ENCODE peak calls at places on chromosomes 7 and 10, in nine cellular contexts. Z is activated CD4-positive, alpha-beta T cell treated with anti-CD3 and anti-CD28 coated beads for 36 hours; O is heart right ventricle; F is pancreas; A is CD8-positive, alpha-beta T cell; J is fibroblast of pulmonary artery; P is stimulated activated CD4-positive, alpha-beta T cell treated with anti-CD3 and anti-CD28 coated beads, Interleukin-12 subunit alpha, Interleukin-12 subunit beta, amount 100 ng/mL, for 4 hours; L is EL; I is endothelial cell. M is an unnamed sample.
A peak's percentile ranks its signal among the peaks of the same experiment; 100 is the strongest.

GRCh38 chr7:21996641-21997040 is 50.9 kb upstream of the CDCA7L start:
- DNase-seq in Z (no peak), O (no peak), F (no peak), A (no peak), J (peak; percentile 38), P (no peak), L (peak; percentile 20), I (no peak), M (no peak)

GRCh38 chr7:66250711-66251110 is 45.6 kb downstream of the TPST1 start:
- DNase-seq in Z (no peak), O (no peak), F (no peak), A (no peak), J (peak; percentile 95), P (no peak), L (peak; percentile 72), I (no peak), M (no peak)

GRCh38 chr7:28554791-28555471 is 142.6 kb downstream of the CREB5 start:
- DNase-seq in Z (no peak), O (no peak), F (no peak), A (no peak), J (no peak), P (no peak), L (no peak), I (no peak), M (no peak)

GRCh38 chr10:132859084-132859855 is 73.3 kb upstream of the NKX6-2 start:
- DNase-seq in Z (no peak), O (no peak), F (no peak), A (no peak), J (no peak), P (no peak), L (no peak), I (no peak), M (no peak)

GRCh38 chr10:35881320-35881719 is 239.2 kb upstream of the FZD8 start:
- DNase-seq in Z (no peak), O (no peak), F (no peak), A (no peak), J (no peak), P (no peak), L (no peak), I (no peak), M (no peak)

GRCh38 chr7:137074386-137075030 is 206.1 kb downstream of the CHRM2 start:
- DNase-seq in Z (no peak), O (no peak), F (no peak), A (no peak), J (peak; percentile 53), P (no peak), L (peak; percentile 63), I (no peak), M (no peak)

GRCh38 chr7:69067397-69067796 is 530.9 kb upstream of the AUTS2 start:
- DNase-seq in Z (peak; percentile 27), O (no peak), F (peak; percentile 22), A (no peak), J (peak; percentile 17), P (no peak), L (no peak), I (no peak), M (no peak)

GRCh38 chr7:116776610-116777289 is 85.6 kb upstream of the CAPZA2 start:
- DNase-seq in Z (no peak), O (no peak), F (no peak), A (no peak), J (peak; percentile 76), P (no peak), L (peak; percentile 83), I (no peak), M (no peak)

GRCh38 chr7:45718464-45719330 is 144.5 kb downstream of the ADCY1 start:
- DNase-seq in Z (no peak), O (no peak), F (no peak), A (no peak), J (no peak), P (no peak), L (peak; percentile 37), I (no peak), M (no peak)

GRCh38 chr7:150363872-150364271 is 4.8 kb upstream of the REPIN1 start:
- DNase-seq in Z (no peak), O (no peak), F (no peak), A (no peak), J (no peak), P (no peak), L (no peak), I (no peak), M (no peak)

GRCh38 chr7:136677456-136678365 is 190.7 kb upstream of the CHRM2 start:
- DNase-seq in Z (no peak), O (no peak), F (no peak), A (no peak), J (peak; percentile 73), P (no peak), L (peak; percentile 92), I (no peak), M (no peak)

GRCh38 chr7:104005197-104005596 is 15.7 kb upstream of the RELN start:
- DNase-seq in Z (no peak), O (no peak), F (no peak), A (no peak), J (no peak), P (no peak), L (peak; percentile 60), I (no peak), M (no peak)

GRCh38 chr10:88592425-88592824 is 5.9 kb downstream of the LIPJ start:
- DNase-seq in Z (no peak), O (no peak), F (no peak), A (no peak), J (no peak), P (no peak), L (peak; percentile 41), I (no peak), M (no peak)

GRCh38 chr10:42887734-42888503 is 105.3 kb downstream of the BMS1 start:
- DNase-seq in Z (no peak), O (no peak), F (no peak), A (no peak), J (no peak), P (no peak), L (no peak), I (no peak), M (no peak)

GRCh38 chr10:87750817-87751216 is 67.2 kb downstream of the ATAD1 start:
- DNase-seq in Z (no peak), O (no peak), F (no peak), A (no peak), J (no peak), P (no peak), L (no peak), I (no peak), M (no peak)

GRCh38 chr7:118057404-118057803 is 126.6 kb upstream of the LSM8 start:
- DNase-seq in Z (peak; percentile 5), O (no peak), F (no peak), A (no peak), J (no peak), P (no peak), L (no peak), I (no peak), M (no peak)

GRCh38 chr7:638256-639011 is 88.1 kb upstream of the DNAAF5 start:
- DNase-seq in Z (no peak), O (no peak), F (no peak), A (no peak), J (no peak), P (no peak), L (no peak), I (no peak), M (no peak)

GRCh38 chr10:34280599-34281374 is 534.3 kb downstream of the PARD3 start:
- DNase-seq in Z (peak; percentile 28), O (peak; percentile 12), F (no peak), A (no peak), J (peak; percentile 99), P (no peak), L (peak; percentile 95), I (no peak), M (no peak)

GRCh38 chr10:30062090-30062489 is 2.7 kb upstream of the JCAD start:
- DNase-seq in Z (no peak), O (no peak), F (no peak), A (no peak), J (peak; percentile 69), P (no peak), L (peak; percentile 82), I (no peak), M (no peak)

GRCh38 chr10:50388181-50388580 is 136.9 kb upstream of the ASAH2 start:
- DNase-seq in Z (no peak), O (no peak), F (no peak), A (no peak), J (no peak), P (no peak), L (no peak), I (no peak), M (no peak)

GRCh38 chr7:43465581-43466554 is 117.0 kb upstream of the STK17A start:
- DNase-seq in Z (no peak), O (no peak), F (no peak), A (no peak), J (peak; percentile 9), P (no peak), L (no peak), I (no peak), M (no peak)

GRCh38 chr10:99709480-99710229 is 22.3 kb downstream of the COX15 start:
- DNase-seq in Z (peak; percentile 27), O (no peak), F (no peak), A (no peak), J (no peak), P (no peak), L (peak; percentile 50), I (no peak), M (no peak)

GRCh38 chr10:49175587-49176309 is 12.4 kb downstream of the TMEM273 start:
- DNase-seq in Z (no peak), O (no peak), F (no peak), A (no peak), J (no peak), P (no peak), L (no peak), I (no peak), M (no peak)

GRCh38 chr7:108294595-108294994 is 161.6 kb downstream of the NRCAM start:
- DNase-seq in Z (no peak), O (no peak), F (no peak), A (no peak), J (peak; percentile 45), P (no peak), L (peak; percentile 6), I (no peak), M (peak; percentile 2)

GRCh38 chr10:31457858-31458257 is 138.8 kb downstream of the ZEB1 start:
- DNase-seq in Z (no peak), O (no peak), F (no peak), A (no peak), J (peak; percentile 16), P (no peak), L (no peak), I (no peak), M (no peak)

GRCh38 chr10:3740157-3740871 is 44.7 kb downstream of the KLF6 start:
- DNase-seq in Z (peak; percentile 38), O (no peak), F (no peak), A (no peak), J (peak; percentile 74), P (no peak), L (peak; percentile 30), I (no peak), M (no peak)

GRCh38 chr7:100568936-100569844 is 4.5 kb downstream of the SAP25 start:
- DNase-seq in Z (peak; percentile 73), O (peak; percentile 40), F (peak; percentile 76), A (peak; percentile 63), J (peak; percentile 53), P (peak; percentile 41), L (peak; percentile 42), I (peak; percentile 64), M (no peak)

GRCh38 chr10:7085913-7086589 is 324.8 kb downstream of the SFMBT2 start:
- DNase-seq in Z (no peak), O (peak; percentile 20), F (no peak), A (no peak), J (peak; percentile 48), P (no peak), L (no peak), I (peak; percentile 10), M (no peak)

GRCh38 chr7:76506081-76506440 is 4.3 kb upstream of the UPK3B start:
- DNase-seq in Z (no peak), O (no peak), F (no peak), A (no peak), J (no peak), P (no peak), L (no peak), I (no peak), M (no peak)

GRCh38 chr10:13074562-13075451 is 25.2 kb upstream of the OPTN start:
- DNase-seq in Z (peak; percentile 84), O (peak; percentile 63), F (peak; percentile 64), A (no peak), J (peak; percentile 66), P (peak; percentile 38), L (peak; percentile 61), I (peak; percentile 80), M (peak; percentile 48)

GRCh38 chr7:54349259-54349658 is 192.9 kb upstream of the VSTM2A start:
- DNase-seq in Z (no peak), O (no peak), F (no peak), A (no peak), J (peak; percentile 39), P (no peak), L (no peak), I (no peak), M (no peak)